ENCODE peak calls at places on chromosome 18, in four cellular contexts. B is H9, X is cardiac muscle cell, Y is dorsolateral prefrontal cortex. T is an unnamed sample.

GRCh38 chr18:13309031-13309430 is 90.5 kb downstream of the LDLRAD4 start:
- DNase-seq in B (no peak), X (no peak), Y (no peak), T (no peak)

GRCh38 chr18:37937287-37937686 is 371.7 kb upstream of the CELF4 start:
- DNase-seq in B (no peak), X (no peak), Y (no peak), T (no peak)

GRCh38 chr18:50869150-50869549 is 9.8 kb upstream of the ME2 start:
- DNase-seq in B (no peak), X (no peak), Y (no peak), T (no peak)

GRCh38 chr18:31303771-31304170 is 14.2 kb upstream of the DSG1 start:
- DNase-seq in B (no peak), X (no peak), Y (no peak), T (no peak)

GRCh38 chr18:22848618-22849017 is 84.5 kb upstream of the RBBP8 start:
- DNase-seq in B (no peak), X (no peak), Y (no peak), T (no peak)

GRCh38 chr18:59148192-59148591 is 8.5 kb downstream of the SEC11C start:
- DNase-seq in B (no peak), X (no peak), Y (no peak), T (no peak)

GRCh38 chr18:71727909-71728308 is 816.2 kb downstream of the CBLN2 start:
- DNase-seq in B (no peak), X (no peak), Y (no peak), T (no peak)

GRCh38 chr18:32902566-32903330 is 129.9 kb upstream of the KLHL14 start:
- DNase-seq in B (no peak), X (no peak), Y (no peak), T (no peak)

GRCh38 chr18:12990128-12990485 is 1.1 kb upstream of the CEP192 start:
- DNase-seq in B (no peak), X (no peak), Y (no peak), T (no peak)

GRCh38 chr18:68667121-68667520 is 47.8 kb downstream of the TMX3 start:
- DNase-seq in B (no peak), X (no peak), Y (no peak), T (no peak)

GRCh38 chr18:63617049-63617995 is 26.7 kb downstream of the SERPINB4 start:
- DNase-seq in B (no peak), X (no peak), Y (no peak), T (no peak)

GRCh38 chr18:8097942-8098341 is 511.3 kb upstream of the RAB12 start:
- DNase-seq in B (no peak), X (no peak), Y (no peak), T (no peak)

DNA sequence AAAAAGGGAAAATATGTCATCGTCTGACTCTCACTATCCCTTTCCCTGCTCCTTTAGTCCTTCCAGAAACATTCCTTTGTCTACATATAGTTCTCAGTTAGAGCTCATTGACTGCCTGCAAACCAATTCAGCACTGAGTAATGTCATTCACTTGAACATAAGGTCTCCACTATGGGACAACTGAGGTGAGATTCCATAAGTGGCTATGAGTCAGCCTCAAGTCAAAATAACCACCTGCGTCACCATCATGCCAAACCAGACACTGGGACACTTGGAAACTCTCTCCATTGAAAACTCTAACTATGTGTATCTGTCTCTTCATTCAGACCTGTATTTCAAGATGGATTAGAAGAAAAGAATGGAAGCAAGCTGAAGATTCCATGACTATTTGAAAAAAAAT is 878.0 kb upstream of the PIK3C3 start:
- DNase-seq in B (no peak), X (no peak), Y (no peak), T (no peak)
- H3K27ac ChIP-seq in B (no peak), X (no peak), Y (no peak), T (no peak)

GRCh38 chr18:77876319-77876865 is 626.7 kb downstream of the GALR1 start:
- DNase-seq in B (no peak), X (no peak), Y (no peak), T (no peak)
- H3K27ac ChIP-seq in B (no peak), X (no peak), Y (no peak), T (no peak)

GRCh38 chr18:79400091-79400590 is 4.4 kb downstream of the NFATC1 start:
- DNase-seq in B (no peak), X (peak), Y (no peak), T (peak)
- H3K27ac ChIP-seq in B (no peak), X (no peak), Y (peak), T (peak)

GRCh38 chr18:7089369-7089768 is 28.2 kb downstream of the LAMA1 start:
- DNase-seq in B (no peak), X (no peak), Y (no peak), T (no peak)
- H3K27ac ChIP-seq in B (no peak), X (no peak), Y (no peak), T (no peak)

GRCh38 chr18:58117685-58118403 is 73.8 kb downstream of the NEDD4L start:
- DNase-seq in B (no peak), X (peak), Y (peak), T (no peak)
- H3K27ac ChIP-seq in B (no peak), X (peak), Y (no peak), T (peak)

GRCh38 chr18:48220146-48220499 is 189.1 kb downstream of the ZBTB7C start:
- DNase-seq in B (no peak), X (no peak), Y (no peak), T (no peak)

GRCh38 chr18:48219429-48220145 is 189.6 kb downstream of the ZBTB7C start:
- DNase-seq in B (no peak), X (no peak), Y (no peak), T (no peak)

GRCh38 chr18:48216639-48217280 is 192.4 kb downstream of the ZBTB7C start:
- DNase-seq in B (no peak), X (peak), Y (no peak), T (no peak)

GRCh38 chr18:48217306-48218250 is 191.6 kb downstream of the ZBTB7C start:
- DNase-seq in B (no peak), X (no peak), Y (no peak), T (no peak)

GRCh38 chr18:48218285-48219022 is 190.7 kb downstream of the ZBTB7C start:
- DNase-seq in B (no peak), X (no peak), Y (no peak), T (no peak)
- H3K27ac ChIP-seq in B (no peak), X (no peak), Y (no peak), T (no peak)

DNA sequence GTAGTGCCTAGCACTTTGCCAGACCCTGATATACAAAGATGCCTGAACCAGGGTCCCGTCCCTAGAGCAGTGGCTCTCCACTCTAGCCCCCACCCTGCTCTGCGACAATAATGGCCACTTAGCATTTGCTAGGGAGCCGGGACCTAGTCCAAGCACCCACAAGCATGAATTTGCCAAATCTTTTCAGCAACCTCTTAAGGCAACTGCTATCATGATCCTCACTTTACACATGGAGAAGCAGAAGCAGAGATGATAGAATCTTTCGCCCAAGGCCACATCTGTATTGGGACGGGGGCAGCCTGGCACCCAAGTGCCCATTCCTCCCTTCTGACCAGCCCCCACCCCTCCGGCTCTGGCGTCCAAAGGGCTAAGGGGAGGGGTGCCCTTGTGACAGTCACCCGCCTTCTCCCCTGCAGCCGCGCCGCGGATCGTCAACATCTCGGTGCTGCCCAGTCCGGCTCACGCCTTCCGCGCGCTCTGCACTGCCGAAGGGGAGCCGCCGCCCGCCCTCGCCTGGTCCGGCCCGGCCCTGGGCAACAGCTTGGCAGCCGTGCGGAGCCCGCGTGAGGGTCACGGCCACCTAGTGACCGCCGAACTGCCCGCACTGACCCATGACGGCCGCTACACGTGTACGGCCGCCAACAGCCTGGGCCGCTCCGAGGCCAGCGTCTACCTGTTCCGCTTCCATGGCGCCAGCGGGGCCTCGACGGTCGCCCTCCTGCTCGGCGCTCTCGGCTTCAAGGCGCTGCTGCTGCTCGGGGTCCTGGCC is 13.0 kb downstream of the SIGLEC15 start:
- DNase-seq in B (no peak), X (no peak), Y (peak), T (no peak)
- H3K27ac ChIP-seq in B (no peak), X (no peak), Y (no peak), T (no peak)

DNA sequence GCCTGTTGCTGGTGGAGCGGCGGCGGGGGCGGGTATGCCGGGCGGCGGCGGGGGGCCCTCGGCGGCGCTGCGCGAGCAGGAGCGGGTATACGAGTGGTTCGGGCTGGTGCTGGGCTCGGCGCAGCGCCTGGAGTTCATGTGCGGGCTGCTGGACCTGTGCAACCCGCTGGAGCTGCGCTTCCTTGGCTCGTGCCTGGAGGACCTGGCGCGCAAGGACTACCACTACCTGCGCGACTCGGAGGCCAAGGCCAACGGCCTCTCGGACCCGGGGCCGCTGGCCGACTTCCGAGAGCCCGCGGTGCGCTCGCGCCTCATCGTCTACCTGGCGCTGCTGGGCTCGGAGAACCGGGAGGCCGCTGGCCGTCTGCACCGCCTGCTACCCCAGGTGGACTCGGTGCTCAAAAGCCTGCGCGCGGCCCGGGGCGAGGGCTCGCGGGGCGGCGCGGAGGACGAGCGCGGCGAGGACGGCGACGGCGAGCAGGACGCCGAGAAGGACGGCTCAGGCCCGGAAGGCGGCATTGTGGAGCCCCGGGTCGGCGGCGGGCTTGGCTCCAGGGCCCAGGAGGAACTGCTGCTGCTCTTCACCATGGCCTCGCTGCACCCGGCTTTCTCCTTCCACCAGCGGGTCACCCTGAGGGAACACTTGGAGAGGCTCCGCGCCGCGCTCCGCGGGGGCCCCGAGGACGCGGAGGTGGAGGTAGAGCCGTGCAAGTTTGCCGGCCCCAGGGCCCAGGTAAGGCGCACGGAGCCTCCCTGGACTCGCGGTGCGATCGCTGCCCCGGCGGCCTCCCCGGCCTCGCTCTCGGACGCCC is 1.0 kb downstream of the ZCCHC2 start:
- DNase-seq in B (peak), X (peak), Y (peak), T (peak)
- H3K27ac ChIP-seq in B (no peak), X (peak), Y (peak), T (peak)

DNA sequence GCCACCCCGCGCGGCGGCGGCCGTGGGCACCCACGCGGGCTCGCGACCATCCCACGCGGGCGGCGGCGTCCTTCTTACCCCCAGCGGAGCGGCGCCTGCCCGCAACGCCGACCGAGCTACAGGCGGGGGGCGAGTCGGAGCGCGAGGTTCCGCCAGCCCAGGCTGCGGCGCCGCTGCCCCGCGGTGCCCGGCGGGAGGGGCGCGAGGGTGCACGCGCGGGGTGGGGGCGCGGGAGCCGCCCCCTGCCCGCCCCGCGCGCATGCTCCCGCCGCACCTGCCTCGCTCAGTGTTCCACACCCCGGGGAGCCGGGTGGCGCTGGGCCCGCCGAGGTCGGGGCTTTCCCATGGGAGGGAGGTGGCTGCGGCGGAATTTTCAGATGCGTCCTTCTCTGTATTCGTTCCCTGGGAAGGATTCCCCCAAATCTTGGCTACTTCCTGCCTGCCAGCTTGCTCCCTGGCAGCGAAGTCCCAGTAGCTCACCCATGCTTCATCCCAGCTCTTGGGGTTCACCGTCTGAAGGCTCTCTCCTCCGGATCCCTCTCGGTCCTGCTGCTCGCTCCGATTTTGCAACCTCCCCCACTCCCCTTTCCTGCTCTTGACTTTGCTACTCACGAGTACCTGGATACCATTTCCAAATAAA is at the start of gene L3MBTL4:
- DNase-seq in B (peak), X (peak), Y (peak), T (peak)
- H3K27ac ChIP-seq in B (no peak), X (no peak), Y (peak), T (peak)